ENCODE peak calls at places on chromosome 12, in eight cellular contexts. E, O, J, Z, M, I, S and W are unnamed samples.

GRCh38 chr12:21941522-21942376 is 523 bp upstream of the ABCC9 start:
- DNase-seq in O (no peak), E (no peak), Z (peak; percentile 56), J (peak; percentile 60), I (no peak), M (no peak), S (no peak), W (no peak)

GRCh38 chr12:109670647-109671046 is 43.0 kb upstream of the FAM222A start:
- DNase-seq in O (no peak), M (no peak), Z (no peak), J (no peak), S (no peak), I (no peak), E (no peak), W (no peak)

GRCh38 chr12:111413442-111414086 is 7.8 kb downstream of the SH2B3 start:
- DNase-seq in Z (peak; percentile 89), I (no peak), J (peak; percentile 87), S (no peak), O (no peak), E (no peak), M (peak; percentile 90), W (no peak)

GRCh38 chr12:34126239-34126641 is 103.9 kb downstream of the ALG10 start:
- DNase-seq in S (no peak), Z (no peak), I (no peak), E (no peak), J (peak; percentile 1), M (peak; percentile 47), O (no peak), W (no peak)

GRCh38 chr12:76003263-76003640 is 28.3 kb downstream of the PHLDA1 start:
- DNase-seq in Z (no peak), S (no peak), O (no peak), J (no peak), E (no peak), M (no peak), I (no peak), W (no peak)

GRCh38 chr12:66405395-66405794 is 103.1 kb downstream of the HELB start:
- DNase-seq in J (peak; percentile 55), S (no peak), Z (peak; percentile 78), I (no peak), M (peak; percentile 33), E (no peak), O (no peak), W (no peak)

GRCh38 chr12:49945394-49946080 is 5.0 kb upstream of the AQP2 start:
- DNase-seq in E (peak; percentile 20), J (peak; percentile 85), Z (peak; percentile 83), S (peak; percentile 52), M (peak; percentile 76), I (peak; percentile 77), O (peak; percentile 70), W (peak; percentile 88)

GRCh38 chr12:106918746-106919145 is 37.0 kb upstream of the TMEM263 start:
- DNase-seq in M (peak; percentile 28), S (no peak), I (no peak), J (no peak), O (no peak), E (no peak), Z (peak; percentile 12), W (no peak)

GRCh38 chr12:124451637-124452243 is 115.7 kb downstream of the NCOR2 start:
- DNase-seq in Z (no peak), E (no peak), M (no peak), I (no peak), S (no peak), J (no peak), O (no peak), W (no peak)

GRCh38 chr12:2970744-2971143 is 11.5 kb downstream of the TEAD4 start:
- DNase-seq in E (no peak), M (no peak), J (peak; percentile 53), I (no peak), O (no peak), S (no peak), Z (peak; percentile 53), W (no peak)

GRCh38 chr12:2492166-2492705 is 302.5 kb upstream of the FKBP4 start:
- DNase-seq in I (no peak), E (no peak), J (no peak), Z (no peak), O (no peak), S (no peak), M (no peak), W (no peak)

GRCh38 chr12:101793401-101793800 is 37.4 kb downstream of the GNPTAB start:
- DNase-seq in Z (peak; percentile 80), I (no peak), J (peak; percentile 75), S (no peak), O (no peak), M (peak; percentile 85), E (peak; percentile 80), W (no peak)

GRCh38 chr12:51246254-51246853 is 7.7 kb downstream of the DAZAP2 start:
- DNase-seq in Z (peak; percentile 75), S (peak; percentile 31), O (no peak), I (no peak), J (peak; percentile 64), M (peak; percentile 29), E (no peak), W (peak; percentile 63)

GRCh38 chr12:219891-220352 is 6.0 kb upstream of the SLC6A12 start:
- DNase-seq in S (no peak), Z (peak; percentile 47), J (peak; percentile 52), I (peak; percentile 38), M (peak; percentile 32), O (peak; percentile 55), E (no peak), W (peak; percentile 60)

GRCh38 chr12:82931349-82932116 is 244.8 kb downstream of the TMTC2 start:
- DNase-seq in O (no peak), M (no peak), E (no peak), I (no peak), J (no peak), S (no peak), Z (no peak), W (no peak)

GRCh38 chr12:53078425-53079225 is 565 bp downstream of the SPRYD3 start:
- DNase-seq in O (no peak), I (no peak), E (no peak), J (no peak), Z (no peak), M (peak; percentile 43), S (peak; percentile 34), W (no peak)

GRCh38 chr12:31306871-31307270 is 19.1 kb downstream of the SINHCAF start:
- DNase-seq in O (no peak), E (no peak), S (no peak), Z (no peak), M (no peak), J (peak; percentile 10), I (no peak), W (no peak)

GRCh38 chr12:83015390-83016225 is 328.9 kb downstream of the TMTC2 start:
- DNase-seq in O (no peak), Z (peak; percentile 21), E (no peak), I (no peak), J (peak; percentile 3), S (no peak), M (no peak), W (no peak)

GRCh38 chr12:26614217-26614616 is 218.8 kb downstream of the ITPR2 start:
- DNase-seq in E (no peak), S (no peak), O (peak; percentile 3), Z (peak; percentile 44), M (peak; percentile 20), J (peak; percentile 33), I (no peak), W (no peak)

GRCh38 chr12:46450279-46450748 is 77.7 kb upstream of the SLC38A2 start:
- DNase-seq in S (no peak), O (no peak), M (peak; percentile 55), E (no peak), I (no peak), Z (no peak), J (no peak), W (no peak)

GRCh38 chr12:106767954-106768501 is 6.5 kb upstream of the RIC8B start:
- DNase-seq in I (no peak), O (no peak), E (no peak), M (peak; percentile 78), Z (peak; percentile 74), J (peak; percentile 74), S (no peak), W (no peak)